ENCODE peak calls at places on chromosomes 3 and 15, in five cellular contexts. One of them, this sample, is unnamed.

GRCh38 chr15:52104532-52105004 is 8.0 kb downstream of the BCL2L10 start:
- DNase-seq in CD4-positive, alpha-beta memory T cell: no peak
- DNase-seq in amniotic stem cell: no peak
- DNase-seq in fibroblast of the conjunctiva: no peak
- DNase-seq in naive B cell: no peak
- DNase-seq in this sample: no peak

GRCh38 chr3:40505599-40506462 is at the start of gene ZNF620:
- DNase-seq in CD4-positive, alpha-beta memory T cell: peak
- DNase-seq in amniotic stem cell: no peak
- DNase-seq in fibroblast of the conjunctiva: no peak
- DNase-seq in naive B cell: peak
- DNase-seq in this sample: peak

GRCh38 chr15:74170083-74170844 is 3.2 kb upstream of the ISLR start:
- DNase-seq in CD4-positive, alpha-beta memory T cell: no peak
- DNase-seq in amniotic stem cell: no peak
- DNase-seq in fibroblast of the conjunctiva: no peak
- DNase-seq in naive B cell: no peak
- DNase-seq in this sample: no peak

GRCh38 chr3:121574449-121574848 is 6.7 kb downstream of the ARGFX start:
- DNase-seq in CD4-positive, alpha-beta memory T cell: no peak
- DNase-seq in amniotic stem cell: no peak
- DNase-seq in fibroblast of the conjunctiva: no peak
- DNase-seq in naive B cell: no peak
- DNase-seq in this sample: no peak

GRCh38 chr3:43017593-43018195 is 38.6 kb downstream of the GASK1A start:
- DNase-seq in CD4-positive, alpha-beta memory T cell: no peak
- DNase-seq in amniotic stem cell: no peak
- DNase-seq in fibroblast of the conjunctiva: no peak
- DNase-seq in naive B cell: no peak
- DNase-seq in this sample: no peak

GRCh38 chr15:81400640-81401236 is 26.7 kb upstream of the TMC3 start:
- DNase-seq in CD4-positive, alpha-beta memory T cell: peak
- DNase-seq in amniotic stem cell: peak
- DNase-seq in fibroblast of the conjunctiva: peak
- DNase-seq in naive B cell: peak
- DNase-seq in this sample: peak

GRCh38 chr3:111763968-111764367 is 95.1 kb upstream of the PHLDB2 start:
- DNase-seq in CD4-positive, alpha-beta memory T cell: no peak
- DNase-seq in amniotic stem cell: no peak
- DNase-seq in fibroblast of the conjunctiva: peak
- DNase-seq in naive B cell: no peak
- DNase-seq in this sample: peak

GRCh38 chr15:67444100-67444499 is 76.8 kb upstream of the C15orf61 start:
- DNase-seq in CD4-positive, alpha-beta memory T cell: no peak
- DNase-seq in amniotic stem cell: no peak
- DNase-seq in fibroblast of the conjunctiva: peak
- DNase-seq in naive B cell: no peak
- DNase-seq in this sample: peak

GRCh38 chr15:63434567-63435219 is 53.0 kb upstream of the CA12 start:
- DNase-seq in CD4-positive, alpha-beta memory T cell: no peak
- DNase-seq in amniotic stem cell: no peak
- DNase-seq in fibroblast of the conjunctiva: no peak
- DNase-seq in naive B cell: no peak
- DNase-seq in this sample: no peak

GRCh38 chr3:101635954-101636798 is 40.8 kb downstream of the ZBTB11 start:
- DNase-seq in CD4-positive, alpha-beta memory T cell: peak
- DNase-seq in amniotic stem cell: no peak
- DNase-seq in fibroblast of the conjunctiva: peak
- DNase-seq in naive B cell: peak
- DNase-seq in this sample: peak

GRCh38 chr15:40906947-40907802 is 12.9 kb downstream of the VPS18 start:
- DNase-seq in CD4-positive, alpha-beta memory T cell: peak
- DNase-seq in amniotic stem cell: no peak
- DNase-seq in fibroblast of the conjunctiva: no peak
- DNase-seq in naive B cell: peak
- DNase-seq in this sample: peak